ENCODE peak calls at places on chromosome 12, in five cellular contexts. One of them, this sample, is unnamed.

GRCh38 chr12:121534495-121535148 is 46.2 kb downstream of the KDM2B start:
- DNase-seq in A549: no peak
- DNase-seq in pancreas: no peak
- DNase-seq in colonic mucosa: no peak
- DNase-seq in heart left ventricle: peak; percentile 28
- DNase-seq in this sample: no peak

GRCh38 chr12:54526800-54527630 is 22.4 kb upstream of the PDE1B start:
- DNase-seq in A549: no peak
- DNase-seq in pancreas: peak; percentile 15
- DNase-seq in colonic mucosa: peak; percentile 20
- DNase-seq in heart left ventricle: no peak
- DNase-seq in this sample: no peak

GRCh38 chr12:65637774-65638173 is 186.5 kb upstream of the HMGA2 start:
- DNase-seq in A549: no peak
- DNase-seq in pancreas: no peak
- DNase-seq in colonic mucosa: no peak
- DNase-seq in heart left ventricle: no peak
- DNase-seq in this sample: no peak

GRCh38 chr12:93247313-93248057 is 130.2 kb upstream of the NUDT4 start:
- DNase-seq in A549: no peak
- DNase-seq in pancreas: no peak
- DNase-seq in colonic mucosa: no peak
- DNase-seq in heart left ventricle: no peak
- DNase-seq in this sample: no peak

GRCh38 chr12:58502236-58502635 is 418.1 kb downstream of the LRIG3 start:
- DNase-seq in A549: no peak
- DNase-seq in pancreas: no peak
- DNase-seq in colonic mucosa: no peak
- DNase-seq in heart left ventricle: no peak
- DNase-seq in this sample: no peak

GRCh38 chr12:130669797-130670196 is 46.3 kb downstream of the RIMBP2 start:
- DNase-seq in A549: no peak
- DNase-seq in pancreas: no peak
- DNase-seq in colonic mucosa: no peak
- DNase-seq in heart left ventricle: no peak
- DNase-seq in this sample: no peak

GRCh38 chr12:105957058-105957457 is 181.7 kb downstream of the NUAK1 start:
- DNase-seq in A549: no peak
- DNase-seq in pancreas: no peak
- DNase-seq in colonic mucosa: no peak
- DNase-seq in heart left ventricle: no peak
- DNase-seq in this sample: no peak

GRCh38 chr12:31118347-31118830 is 44.7 kb downstream of the DDX11 start:
- DNase-seq in A549: peak; percentile 57
- DNase-seq in pancreas: no peak
- DNase-seq in colonic mucosa: no peak
- DNase-seq in heart left ventricle: no peak
- DNase-seq in this sample: no peak

GRCh38 chr12:92412931-92413685 is 267.5 kb upstream of the BTG1 start:
- DNase-seq in A549: no peak
- DNase-seq in pancreas: no peak
- DNase-seq in colonic mucosa: no peak
- DNase-seq in heart left ventricle: no peak
- DNase-seq in this sample: no peak

GRCh38 chr12:65561798-65562382 is 262.4 kb upstream of the HMGA2 start:
- DNase-seq in A549: no peak
- DNase-seq in pancreas: no peak
- DNase-seq in colonic mucosa: no peak
- DNase-seq in heart left ventricle: no peak
- DNase-seq in this sample: no peak

GRCh38 chr12:40515041-40515825 is 177.0 kb upstream of the CNTN1 start:
- DNase-seq in A549: no peak
- DNase-seq in pancreas: no peak
- DNase-seq in colonic mucosa: no peak
- DNase-seq in heart left ventricle: no peak
- DNase-seq in this sample: no peak

GRCh38 chr12:80056845-80057244 is 42.5 kb upstream of the OTOGL start:
- DNase-seq in A549: no peak
- DNase-seq in pancreas: peak; percentile 66
- DNase-seq in colonic mucosa: no peak
- DNase-seq in heart left ventricle: no peak
- DNase-seq in this sample: no peak

GRCh38 chr12:52543985-52544888 is 8.7 kb downstream of the KRT71 start:
- DNase-seq in A549: peak; percentile 21
- DNase-seq in pancreas: no peak
- DNase-seq in colonic mucosa: no peak
- DNase-seq in heart left ventricle: no peak
- DNase-seq in this sample: peak; percentile 78

GRCh38 chr12:6603095-6603567 is 4.0 kb downstream of the CHD4 start:
- DNase-seq in A549: no peak
- DNase-seq in pancreas: no peak
- DNase-seq in colonic mucosa: peak; percentile 29
- DNase-seq in heart left ventricle: peak; percentile 77
- DNase-seq in this sample: peak; percentile 84

GRCh38 chr12:101172316-101172715 is 37.7 kb downstream of the SLC5A8 start:
- DNase-seq in A549: no peak
- DNase-seq in pancreas: no peak
- DNase-seq in colonic mucosa: peak; percentile 23
- DNase-seq in heart left ventricle: no peak
- DNase-seq in this sample: no peak

GRCh38 chr12:120874547-120875245 is 29.5 kb downstream of the SPPL3 start:
- DNase-seq in A549: no peak
- DNase-seq in pancreas: no peak
- DNase-seq in colonic mucosa: no peak
- DNase-seq in heart left ventricle: no peak
- DNase-seq in this sample: no peak

GRCh38 chr12:47349770-47350408 is 270.1 kb upstream of the AMIGO2 start:
- DNase-seq in A549: no peak
- DNase-seq in pancreas: no peak
- DNase-seq in colonic mucosa: no peak
- DNase-seq in heart left ventricle: no peak
- DNase-seq in this sample: no peak

GRCh38 chr12:38662851-38663250 is 242.5 kb downstream of the CPNE8 start:
- DNase-seq in A549: no peak
- DNase-seq in pancreas: no peak
- DNase-seq in colonic mucosa: no peak
- DNase-seq in heart left ventricle: no peak
- DNase-seq in this sample: no peak

GRCh38 chr12:50916292-50916691 is 36.1 kb upstream of the HIGD1C start:
- DNase-seq in A549: no peak
- DNase-seq in pancreas: no peak
- DNase-seq in colonic mucosa: no peak
- DNase-seq in heart left ventricle: no peak
- DNase-seq in this sample: no peak

GRCh38 chr12:10540776-10541205 is 35.1 kb downstream of the EIF2S3B start:
- DNase-seq in A549: no peak
- DNase-seq in pancreas: no peak
- DNase-seq in colonic mucosa: no peak
- DNase-seq in heart left ventricle: no peak
- DNase-seq in this sample: no peak

GRCh38 chr12:104358353-104359003 is 54.9 kb downstream of the EID3 start:
- DNase-seq in A549: no peak
- DNase-seq in pancreas: peak; percentile 70
- DNase-seq in colonic mucosa: peak; percentile 73
- DNase-seq in heart left ventricle: no peak
- DNase-seq in this sample: no peak

GRCh38 chr12:6278439-6279255 is 31.8 kb upstream of the PLEKHG6 start:
- DNase-seq in A549: peak; percentile 71
- DNase-seq in pancreas: peak; percentile 92
- DNase-seq in colonic mucosa: peak; percentile 89
- DNase-seq in heart left ventricle: peak; percentile 92
- DNase-seq in this sample: peak; percentile 93

GRCh38 chr12:124861492-124861891 is 2.2 kb downstream of the SCARB1 start:
- DNase-seq in A549: no peak
- DNase-seq in pancreas: no peak
- DNase-seq in colonic mucosa: peak; percentile 66
- DNase-seq in heart left ventricle: peak; percentile 78
- DNase-seq in this sample: no peak

GRCh38 chr12:94565683-94566082 is 84.7 kb downstream of the TMCC3 start:
- DNase-seq in A549: no peak
- DNase-seq in pancreas: no peak
- DNase-seq in colonic mucosa: no peak
- DNase-seq in heart left ventricle: no peak
- DNase-seq in this sample: no peak

GRCh38 chr12:124411291-124411878 is 116.5 kb downstream of the RFLNA start:
- DNase-seq in A549: no peak
- DNase-seq in pancreas: no peak
- DNase-seq in colonic mucosa: peak; percentile 53
- DNase-seq in heart left ventricle: no peak
- DNase-seq in this sample: peak; percentile 89

GRCh38 chr12:58668831-58669230 is 251.5 kb downstream of the LRIG3 start:
- DNase-seq in A549: no peak
- DNase-seq in pancreas: no peak
- DNase-seq in colonic mucosa: no peak
- DNase-seq in heart left ventricle: no peak
- DNase-seq in this sample: no peak

GRCh38 chr12:96989916-96990315 is 82.9 kb downstream of the NEDD1 start:
- DNase-seq in A549: no peak
- DNase-seq in pancreas: peak; percentile 39
- DNase-seq in colonic mucosa: no peak
- DNase-seq in heart left ventricle: no peak
- DNase-seq in this sample: no peak

GRCh38 chr12:95848575-95849388 is 10.0 kb upstream of the SNRPF start:
- DNase-seq in A549: peak; percentile 55
- DNase-seq in pancreas: peak; percentile 34
- DNase-seq in colonic mucosa: no peak
- DNase-seq in heart left ventricle: no peak
- DNase-seq in this sample: no peak

GRCh38 chr12:91818236-91819131 is 327.2 kb downstream of the BTG1 start:
- DNase-seq in A549: no peak
- DNase-seq in pancreas: peak; percentile 16
- DNase-seq in colonic mucosa: no peak
- DNase-seq in heart left ventricle: no peak
- DNase-seq in this sample: no peak

GRCh38 chr12:109504068-109504467 is 26.6 kb downstream of the UBE3B start:
- DNase-seq in A549: no peak
- DNase-seq in pancreas: no peak
- DNase-seq in colonic mucosa: no peak
- DNase-seq in heart left ventricle: no peak
- DNase-seq in this sample: no peak

GRCh38 chr12:131242741-131243496 is 289.2 kb downstream of the ADGRD1 start:
- DNase-seq in A549: peak; percentile 77
- DNase-seq in pancreas: no peak
- DNase-seq in colonic mucosa: no peak
- DNase-seq in heart left ventricle: no peak
- DNase-seq in this sample: no peak

DNA sequence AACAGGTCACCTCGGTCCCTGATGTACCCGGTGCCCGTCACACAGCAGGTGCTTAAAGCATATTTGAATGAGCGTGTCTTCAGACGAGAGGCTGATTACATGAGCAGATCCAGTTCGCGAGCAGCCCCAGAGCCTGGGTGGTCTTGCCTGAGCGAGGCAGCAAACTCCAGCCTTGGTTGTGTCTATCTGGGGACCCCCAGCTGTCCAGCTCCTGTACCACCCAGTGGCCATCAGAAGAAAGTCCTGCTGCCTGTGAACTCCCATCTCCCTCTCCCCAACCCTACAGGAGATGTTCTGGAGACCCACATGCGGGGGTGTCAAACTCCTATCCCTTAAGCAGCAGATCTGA is 174.2 kb downstream of the PHETA1 start:
- DNase-seq in A549: no peak
- DNase-seq in pancreas: no peak
- DNase-seq in colonic mucosa: no peak
- DNase-seq in heart left ventricle: no peak
- DNase-seq in this sample: no peak
- TF ChIP-seq CTCF in A549: no peak
- TF ChIP-seq CTCF in pancreas: no peak
- TF ChIP-seq CTCF in colonic mucosa: no peak
- TF ChIP-seq CTCF in heart left ventricle: no peak
- TF ChIP-seq CTCF in this sample: no peak

GRCh38 chr12:44833561-44833960 is 42.6 kb downstream of the NELL2 start:
- DNase-seq in A549: no peak
- DNase-seq in pancreas: no peak
- DNase-seq in colonic mucosa: no peak
- DNase-seq in heart left ventricle: no peak
- DNase-seq in this sample: no peak
- H3K4me3 ChIP-seq in A549: no peak overlapping the region
- H3K4me3 ChIP-seq in pancreas: no peak overlapping the region
- H3K4me3 ChIP-seq in colonic mucosa: no peak overlapping the region
- H3K4me3 ChIP-seq in heart left ventricle: no peak overlapping the region
- H3K4me3 ChIP-seq in this sample: no peak overlapping the region

GRCh38 chr12:56518570-56518969 is 3.0 kb upstream of the RBMS2 start:
- DNase-seq in A549: no peak
- DNase-seq in pancreas: no peak
- DNase-seq in colonic mucosa: no peak
- DNase-seq in heart left ventricle: no peak
- DNase-seq in this sample: no peak
- H3K27ac ChIP-seq in A549: peak overlapping the region; percentile 89
- H3K27ac ChIP-seq in pancreas: no peak overlapping the region
- H3K27ac ChIP-seq in colonic mucosa: no peak overlapping the region
- H3K27ac ChIP-seq in heart left ventricle: peak overlapping the region; percentile 87
- H3K27ac ChIP-seq in this sample: no peak overlapping the region

GRCh38 chr12:49089831-49090773 is 4.5 kb downstream of the DHH start:
- DNase-seq in A549: no peak
- DNase-seq in pancreas: no peak
- DNase-seq in colonic mucosa: no peak
- DNase-seq in heart left ventricle: peak; percentile 69
- DNase-seq in this sample: no peak
- TF ChIP-seq CTCF in A549: peak; percentile 48
- TF ChIP-seq CTCF in pancreas: no peak
- TF ChIP-seq CTCF in colonic mucosa: no peak
- TF ChIP-seq CTCF in heart left ventricle: no peak
- TF ChIP-seq CTCF in this sample: no peak

GRCh38 chr12:127145543-127145928 is 1121.4 kb upstream of the TMEM132C start:
- DNase-seq in A549: no peak
- DNase-seq in pancreas: no peak
- DNase-seq in colonic mucosa: no peak
- DNase-seq in heart left ventricle: no peak
- DNase-seq in this sample: no peak
- H3K4me3 ChIP-seq in A549: peak overlapping the region; percentile 53
- H3K4me3 ChIP-seq in pancreas: peak overlapping the region; percentile 31
- H3K4me3 ChIP-seq in colonic mucosa: peak overlapping the region; percentile 61
- H3K4me3 ChIP-seq in heart left ventricle: peak overlapping the region; percentile 57
- H3K4me3 ChIP-seq in this sample: peak overlapping the region; percentile 67

GRCh38 chr12:1502441-1502785 is 92.0 kb downstream of the FBXL14 start:
- DNase-seq in A549: no peak
- DNase-seq in pancreas: no peak
- DNase-seq in colonic mucosa: no peak
- DNase-seq in heart left ventricle: no peak
- DNase-seq in this sample: no peak
- H3K27ac ChIP-seq in A549: no peak overlapping the region
- H3K27ac ChIP-seq in pancreas: no peak overlapping the region
- H3K27ac ChIP-seq in colonic mucosa: no peak overlapping the region
- H3K27ac ChIP-seq in heart left ventricle: no peak overlapping the region
- H3K27ac ChIP-seq in this sample: no peak overlapping the region

DNA sequence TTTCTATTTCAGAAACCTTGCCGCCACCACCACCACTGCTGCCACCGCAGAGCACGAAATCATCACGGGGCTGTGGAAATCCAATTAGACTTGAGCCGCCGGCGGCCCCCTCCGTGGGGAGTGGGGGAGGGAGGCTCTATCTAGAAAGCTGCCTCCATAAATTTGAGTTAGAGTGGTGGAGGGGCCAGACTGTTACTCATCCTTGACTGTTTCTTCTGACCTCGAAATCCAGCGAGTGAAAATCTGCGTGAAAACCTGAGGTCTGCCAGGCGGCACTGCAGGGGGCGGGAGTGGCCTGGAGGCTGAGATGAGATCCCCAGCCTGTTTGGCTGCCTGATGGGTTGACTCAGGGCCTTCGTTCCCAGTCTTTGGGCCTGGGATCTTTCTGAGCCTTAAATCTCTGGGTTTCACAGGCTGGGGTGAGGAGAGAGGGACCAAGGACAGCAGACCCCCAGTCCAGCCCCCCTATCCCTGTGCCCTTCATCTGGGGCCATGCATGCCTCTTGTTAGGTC is 29.9 kb downstream of the TSPAN9 start:
- DNase-seq in A549: no peak
- DNase-seq in pancreas: no peak
- DNase-seq in colonic mucosa: no peak
- DNase-seq in heart left ventricle: no peak
- DNase-seq in this sample: no peak
- TF ChIP-seq CTCF in A549: no peak
- TF ChIP-seq CTCF in pancreas: no peak
- TF ChIP-seq CTCF in colonic mucosa: no peak
- TF ChIP-seq CTCF in heart left ventricle: no peak
- TF ChIP-seq CTCF in this sample: no peak